ENCODE peak calls at places on chromosomes 2 and 18, in five cellular contexts. K is EL; D is SK-N-SH; V is stimulated activated CD8-positive, alpha-beta memory T cell treated with anti-CD3 and anti-CD28 coated beads, Interleukin-2, amount 100 ng/mL, for 48 hours; U is memory B cell. W is an unnamed sample.
A peak's percentile ranks its signal among the peaks of the same experiment; 100 is the strongest.

GRCh38 chr18:57273194-57273593 is 79.2 kb upstream of the ST8SIA3 start:
- DNase-seq in K (no peak), D (no peak), U (no peak), V (no peak), W (no peak)

GRCh38 chr2:240205348-240205747 is 64.9 kb upstream of the OTOS start:
- DNase-seq in V (peak; percentile 69), D (no peak), U (no peak), K (peak; percentile 81), W (no peak)

GRCh38 chr2:232481322-232482140 is 6.1 kb downstream of the ECEL1 start:
- DNase-seq in K (no peak), D (no peak), U (no peak), V (no peak), W (no peak)

GRCh38 chr2:113211226-113212105 is 37.7 kb downstream of the PSD4 start:
- DNase-seq in U (no peak), D (no peak), K (peak; percentile 64), V (no peak), W (no peak)

GRCh38 chr18:75316826-75317225 is 106.2 kb downstream of the TSHZ1 start:
- DNase-seq in V (no peak), U (no peak), D (no peak), K (no peak), W (no peak)

GRCh38 chr2:217998926-217999633 is 3.7 kb downstream of the TNS1 start:
- DNase-seq in K (no peak), D (no peak), V (no peak), U (no peak), W (no peak)

GRCh38 chr2:99974966-99975365 is 167.4 kb downstream of the AFF3 start:
- DNase-seq in V (no peak), D (no peak), U (no peak), K (peak; percentile 59), W (no peak)

GRCh38 chr2:57886196-57886786 is 160.3 kb upstream of the VRK2 start:
- DNase-seq in D (peak; percentile 40), K (no peak), V (no peak), U (no peak), W (peak; percentile 91)

GRCh38 chr2:226656367-226656766 is 143.3 kb downstream of the IRS1 start:
- DNase-seq in U (no peak), D (no peak), K (no peak), V (no peak), W (no peak)

GRCh38 chr2:67825476-67825875 is 237.3 kb downstream of the C1D start:
- DNase-seq in K (peak; percentile 39), V (no peak), D (no peak), U (no peak), W (no peak)

GRCh38 chr2:44268259-44268649 is 7.0 kb upstream of the SLC3A1 start:
- DNase-seq in K (peak; percentile 70), V (no peak), U (no peak), D (no peak), W (no peak)

GRCh38 chr18:702957-703659 is 9.3 kb downstream of the ENOSF1 start:
- DNase-seq in D (no peak), K (peak; percentile 87), V (no peak), U (no peak), W (no peak)

GRCh38 chr18:8912348-8913057 is 190.0 kb upstream of the NDUFV2 start:
- DNase-seq in K (no peak), U (peak; percentile 36), V (no peak), D (no peak), W (peak; percentile 30)

GRCh38 chr2:9107168-9108025 is 99.2 kb upstream of the ASAP2 start:
- DNase-seq in V (no peak), U (no peak), D (no peak), K (no peak), W (peak; percentile 54)

GRCh38 chr2:41966920-41967319 is 80.9 kb upstream of the PKDCC start:
- DNase-seq in V (no peak), K (no peak), U (no peak), D (no peak), W (no peak)

GRCh38 chr2:152352616-152353015 is 17.6 kb downstream of the FMNL2 start:
- DNase-seq in K (no peak), V (no peak), U (no peak), D (no peak), W (no peak)

GRCh38 chr18:50880108-50880465 is 1.2 kb downstream of the ME2 start:
- DNase-seq in D (peak; percentile 15), U (no peak), V (no peak), K (no peak), W (no peak)

GRCh38 chr18:49207373-49207772 is 253.1 kb downstream of the DYM start:
- DNase-seq in K (peak; percentile 49), V (no peak), U (no peak), D (no peak), W (no peak)

GRCh38 chr2:67645280-67646255 is 248.4 kb downstream of the ETAA1 start:
- DNase-seq in U (no peak), V (no peak), K (no peak), D (no peak), W (no peak)

GRCh38 chr2:197191948-197192338 is 118.6 kb downstream of the ANKRD44 start:
- DNase-seq in D (no peak), K (no peak), V (no peak), U (no peak), W (no peak)

GRCh38 chr2:70541481-70542020 is 12.1 kb downstream of the TGFA start:
- DNase-seq in D (no peak), K (peak; percentile 71), U (no peak), V (no peak), W (no peak)

GRCh38 chr18:77376043-77376732 is 126.5 kb downstream of the GALR1 start:
- DNase-seq in K (no peak), U (no peak), D (no peak), V (no peak), W (peak; percentile 74)

GRCh38 chr2:200156140-200156858 is 150.2 kb upstream of the SPATS2L start:
- DNase-seq in K (peak; percentile 86), D (no peak), V (no peak), U (no peak), W (no peak)

GRCh38 chr2:73759904-73760303 is 20.0 kb downstream of the DUSP11 start:
- DNase-seq in K (no peak), U (no peak), V (no peak), D (no peak), W (no peak)

GRCh38 chr18:48920408-48921038 is 30.2 kb downstream of the SMAD7 start:
- DNase-seq in D (no peak), K (no peak), V (no peak), U (no peak), W (no peak)

GRCh38 chr2:61425605-61426155 is 45.2 kb downstream of the USP34 start:
- DNase-seq in K (no peak), U (no peak), D (no peak), V (no peak), W (no peak)

GRCh38 chr2:182672471-182673165 is 43.4 kb upstream of the DNAJC10 start:
- DNase-seq in U (no peak), D (no peak), V (no peak), K (peak; percentile 85), W (no peak)

GRCh38 chr2:37554157-37554515 is 117.3 kb downstream of the CDC42EP3 start:
- DNase-seq in U (no peak), V (no peak), D (peak; percentile 58), K (no peak), W (no peak)

GRCh38 chr2:236852100-236852976 is 233.4 kb upstream of the COPS8 start:
- DNase-seq in U (no peak), V (no peak), D (no peak), K (no peak), W (no peak)

GRCh38 chr2:144114761-144115160 is 405.2 kb downstream of the ZEB2 start:
- DNase-seq in K (peak; percentile 55), U (no peak), D (no peak), V (no peak), W (no peak)

GRCh38 chr2:8543065-8543411 is 138.8 kb upstream of the ID2 start:
- DNase-seq in K (no peak), D (no peak), V (peak; percentile 48), U (no peak), W (no peak)

GRCh38 chr2:100105678-100106054 is 36.7 kb downstream of the AFF3 start:
- DNase-seq in U (no peak), D (no peak), K (peak; percentile 15), V (no peak), W (no peak)

GRCh38 chr18:22559414-22560282 is 141.9 kb upstream of the CTAGE1 start:
- DNase-seq in U (no peak), D (peak; percentile 74), V (no peak), K (peak; percentile 79), W (no peak)